ENCODE peak calls at places on chromosomes 4 and X, in four cellular contexts. I is HT1080, L is cardiac muscle cell, Q is fibroblast of mammary gland. J is an unnamed sample.
A peak's percentile ranks its signal among the peaks of the same experiment; 100 is the strongest.

GRCh38 chr4:158302076-158302866 is 92.0 kb downstream of the TMEM144 start:
- DNase-seq in I (no peak), L (no peak), Q (peak; percentile 88), J (no peak)

GRCh38 chr4:101346562-101347266 is 612 bp downstream of the PPP3CA start:
- DNase-seq in I (peak; percentile 51), L (peak; percentile 75), Q (peak; percentile 47), J (peak; percentile 51)

GRCh38 chrX:107978707-107979307 is 3.4 kb downstream of the TEX13B start:
- DNase-seq in I (peak; percentile 3), L (peak; percentile 44), Q (peak; percentile 54), J (no peak)

GRCh38 chrX:65702956-65703355 is 35.5 kb downstream of the MSN start:
- DNase-seq in I (no peak), L (no peak), Q (no peak), J (no peak)

GRCh38 chr4:82201805-82202636 is 171.8 kb downstream of the HNRNPD start:
- DNase-seq in I (peak; percentile 18), L (peak; percentile 60), Q (peak; percentile 51), J (peak; percentile 16)

GRCh38 chr4:108601517-108601916 is 18.9 kb upstream of the RPL34 start:
- DNase-seq in I (peak; percentile 41), L (no peak), Q (no peak), J (no peak)

GRCh38 chr4:38889143-38889542 is 21.5 kb downstream of the FAM114A1 start:
- DNase-seq in I (peak; percentile 86), L (no peak), Q (peak; percentile 81), J (peak; percentile 75)

GRCh38 chr4:51850294-51850693 is 7.3 kb downstream of the DCUN1D4 start:
- DNase-seq in I (no peak), L (no peak), Q (no peak), J (no peak)

J was measured in GM13976.